ENCODE peak calls at places on chromosomes 7 and 10, in eight cellular contexts. One of them, this sample, is unnamed.

GRCh38 chr10:68180490-68180889 is 51.4 kb downstream of the ATOH7 start:
- DNase-seq in mesenteric fat pad: no peak
- DNase-seq in CD14-positive monocyte: no peak
- DNase-seq in stimulated activated CD4-positive, alpha-beta T cell treated with anti-CD3 and anti-CD28 coated beads, Interleukin-1b, Interleukin-23, amount 100 ng/mL, for 24 hours: no peak
- DNase-seq in NCI-H460: no peak
- DNase-seq in posterior cingulate gyrus: no peak
- DNase-seq in mucosa of gallbladder: no peak
- DNase-seq in EL: no peak
- DNase-seq in this sample: no peak

GRCh38 chr7:29626730-29627129 is 63.1 kb downstream of the PRR15 start:
- DNase-seq in NCI-H460: no peak
- DNase-seq in CD14-positive monocyte: no peak
- DNase-seq in mucosa of gallbladder: no peak
- DNase-seq in stimulated activated CD4-positive, alpha-beta T cell treated with anti-CD3 and anti-CD28 coated beads, Interleukin-1b, Interleukin-23, amount 100 ng/mL, for 24 hours: no peak
- DNase-seq in EL: no peak
- DNase-seq in mesenteric fat pad: no peak
- DNase-seq in posterior cingulate gyrus: no peak
- DNase-seq in this sample: no peak

GRCh38 chr10:119026301-119027110 is 3.0 kb upstream of the NANOS1 start:
- DNase-seq in mesenteric fat pad: no peak
- DNase-seq in NCI-H460: no peak
- DNase-seq in stimulated activated CD4-positive, alpha-beta T cell treated with anti-CD3 and anti-CD28 coated beads, Interleukin-1b, Interleukin-23, amount 100 ng/mL, for 24 hours: no peak
- DNase-seq in CD14-positive monocyte: no peak
- DNase-seq in EL: no peak
- DNase-seq in mucosa of gallbladder: no peak
- DNase-seq in posterior cingulate gyrus: no peak
- DNase-seq in this sample: no peak

GRCh38 chr7:123795917-123796316 is 47.1 kb upstream of the WASL start:
- DNase-seq in NCI-H460: no peak
- DNase-seq in mesenteric fat pad: no peak
- DNase-seq in stimulated activated CD4-positive, alpha-beta T cell treated with anti-CD3 and anti-CD28 coated beads, Interleukin-1b, Interleukin-23, amount 100 ng/mL, for 24 hours: no peak
- DNase-seq in posterior cingulate gyrus: no peak
- DNase-seq in EL: no peak
- DNase-seq in CD14-positive monocyte: no peak
- DNase-seq in mucosa of gallbladder: no peak
- DNase-seq in this sample: no peak

GRCh38 chr10:77383861-77384553 is 253.6 kb downstream of the KCNMA1 start:
- DNase-seq in CD14-positive monocyte: no peak
- DNase-seq in stimulated activated CD4-positive, alpha-beta T cell treated with anti-CD3 and anti-CD28 coated beads, Interleukin-1b, Interleukin-23, amount 100 ng/mL, for 24 hours: no peak
- DNase-seq in EL: no peak
- DNase-seq in posterior cingulate gyrus: no peak
- DNase-seq in mucosa of gallbladder: no peak
- DNase-seq in NCI-H460: no peak
- DNase-seq in mesenteric fat pad: no peak
- DNase-seq in this sample: no peak

GRCh38 chr7:30914611-30915601 is 3.3 kb downstream of the AQP1 start:
- DNase-seq in mesenteric fat pad: no peak
- DNase-seq in CD14-positive monocyte: no peak
- DNase-seq in mucosa of gallbladder: no peak
- DNase-seq in stimulated activated CD4-positive, alpha-beta T cell treated with anti-CD3 and anti-CD28 coated beads, Interleukin-1b, Interleukin-23, amount 100 ng/mL, for 24 hours: no peak
- DNase-seq in NCI-H460: peak
- DNase-seq in posterior cingulate gyrus: no peak
- DNase-seq in EL: peak
- DNase-seq in this sample: no peak

GRCh38 chr10:13847201-13847631 is 260.5 kb downstream of the PRPF18 start:
- DNase-seq in mucosa of gallbladder: no peak
- DNase-seq in mesenteric fat pad: peak
- DNase-seq in EL: no peak
- DNase-seq in posterior cingulate gyrus: no peak
- DNase-seq in stimulated activated CD4-positive, alpha-beta T cell treated with anti-CD3 and anti-CD28 coated beads, Interleukin-1b, Interleukin-23, amount 100 ng/mL, for 24 hours: no peak
- DNase-seq in CD14-positive monocyte: no peak
- DNase-seq in NCI-H460: no peak
- DNase-seq in this sample: no peak

GRCh38 chr7:27167916-27168264 is 2.6 kb upstream of the HOXA9 start:
- DNase-seq in posterior cingulate gyrus: no peak
- DNase-seq in mesenteric fat pad: no peak
- DNase-seq in NCI-H460: no peak
- DNase-seq in mucosa of gallbladder: no peak
- DNase-seq in CD14-positive monocyte: no peak
- DNase-seq in EL: peak
- DNase-seq in stimulated activated CD4-positive, alpha-beta T cell treated with anti-CD3 and anti-CD28 coated beads, Interleukin-1b, Interleukin-23, amount 100 ng/mL, for 24 hours: no peak
- DNase-seq in this sample: no peak

GRCh38 chr7:129785457-129786178 is 167.1 kb downstream of the UBE2H start:
- DNase-seq in mesenteric fat pad: no peak
- DNase-seq in stimulated activated CD4-positive, alpha-beta T cell treated with anti-CD3 and anti-CD28 coated beads, Interleukin-1b, Interleukin-23, amount 100 ng/mL, for 24 hours: no peak
- DNase-seq in EL: no peak
- DNase-seq in NCI-H460: no peak
- DNase-seq in mucosa of gallbladder: no peak
- DNase-seq in posterior cingulate gyrus: no peak
- DNase-seq in CD14-positive monocyte: no peak
- DNase-seq in this sample: no peak

GRCh38 chr7:156751319-156751718 is 110.7 kb downstream of the RNF32 start:
- DNase-seq in mucosa of gallbladder: no peak
- DNase-seq in stimulated activated CD4-positive, alpha-beta T cell treated with anti-CD3 and anti-CD28 coated beads, Interleukin-1b, Interleukin-23, amount 100 ng/mL, for 24 hours: no peak
- DNase-seq in mesenteric fat pad: no peak
- DNase-seq in EL: peak
- DNase-seq in NCI-H460: no peak
- DNase-seq in posterior cingulate gyrus: no peak
- DNase-seq in CD14-positive monocyte: no peak
- DNase-seq in this sample: no peak

GRCh38 chr7:65979583-65980477 is 2.2 kb downstream of the GUSB start:
- DNase-seq in mucosa of gallbladder: no peak
- DNase-seq in stimulated activated CD4-positive, alpha-beta T cell treated with anti-CD3 and anti-CD28 coated beads, Interleukin-1b, Interleukin-23, amount 100 ng/mL, for 24 hours: no peak
- DNase-seq in mesenteric fat pad: peak
- DNase-seq in NCI-H460: no peak
- DNase-seq in EL: no peak
- DNase-seq in posterior cingulate gyrus: no peak
- DNase-seq in CD14-positive monocyte: no peak
- DNase-seq in this sample: no peak

GRCh38 chr7:105199372-105199771 is 185.4 kb downstream of the KMT2E start:
- DNase-seq in mesenteric fat pad: no peak
- DNase-seq in mucosa of gallbladder: no peak
- DNase-seq in stimulated activated CD4-positive, alpha-beta T cell treated with anti-CD3 and anti-CD28 coated beads, Interleukin-1b, Interleukin-23, amount 100 ng/mL, for 24 hours: no peak
- DNase-seq in NCI-H460: no peak
- DNase-seq in posterior cingulate gyrus: no peak
- DNase-seq in CD14-positive monocyte: no peak
- DNase-seq in EL: no peak
- DNase-seq in this sample: no peak

GRCh38 chr10:110305767-110306451 is 1.2 kb upstream of the SMNDC1 start:
- DNase-seq in posterior cingulate gyrus: no peak
- DNase-seq in EL: peak
- DNase-seq in mesenteric fat pad: no peak
- DNase-seq in CD14-positive monocyte: peak
- DNase-seq in mucosa of gallbladder: peak
- DNase-seq in NCI-H460: peak
- DNase-seq in stimulated activated CD4-positive, alpha-beta T cell treated with anti-CD3 and anti-CD28 coated beads, Interleukin-1b, Interleukin-23, amount 100 ng/mL, for 24 hours: no peak
- DNase-seq in this sample: peak

GRCh38 chr7:49781996-49782395 is 8.6 kb downstream of the VWC2 start:
- DNase-seq in mesenteric fat pad: no peak
- DNase-seq in NCI-H460: no peak
- DNase-seq in posterior cingulate gyrus: no peak
- DNase-seq in CD14-positive monocyte: no peak
- DNase-seq in EL: no peak
- DNase-seq in mucosa of gallbladder: no peak
- DNase-seq in stimulated activated CD4-positive, alpha-beta T cell treated with anti-CD3 and anti-CD28 coated beads, Interleukin-1b, Interleukin-23, amount 100 ng/mL, for 24 hours: no peak
- DNase-seq in this sample: no peak

GRCh38 chr7:27149817-27150567 is 2.4 kb downstream of the HOXA3 start:
- DNase-seq in EL: no peak
- DNase-seq in stimulated activated CD4-positive, alpha-beta T cell treated with anti-CD3 and anti-CD28 coated beads, Interleukin-1b, Interleukin-23, amount 100 ng/mL, for 24 hours: no peak
- DNase-seq in CD14-positive monocyte: peak
- DNase-seq in posterior cingulate gyrus: peak
- DNase-seq in NCI-H460: no peak
- DNase-seq in mucosa of gallbladder: no peak
- DNase-seq in mesenteric fat pad: no peak
- DNase-seq in this sample: peak

This sample was measured in breast epithelium.